ENCODE peak calls at places on chromosome 5, in five cellular contexts. W, G, T, J and O are unnamed samples.

GRCh38 chr5:111929892-111930291 is 172.9 kb upstream of the NREP start:
- DNase-seq in W (peak), G (no peak), T (no peak), J (no peak), O (no peak)

GRCh38 chr5:139457241-139457640 is 5.3 kb downstream of the ECSCR start:
- DNase-seq in W (no peak), G (no peak), T (no peak), J (no peak), O (no peak)

GRCh38 chr5:126624534-126624933 is 23.8 kb downstream of the PHAX start:
- DNase-seq in W (peak), G (no peak), T (no peak), J (no peak), O (no peak)

GRCh38 chr5:172768573-172769323 is 2.2 kb downstream of the DUSP1 start:
- DNase-seq in W (no peak), G (no peak), T (no peak), J (no peak), O (no peak)

GRCh38 chr5:135310328-135310989 is 88.6 kb downstream of the MACROH2A1 start:
- DNase-seq in W (peak), G (no peak), T (no peak), J (no peak), O (no peak)

GRCh38 chr5:139140631-139141071 is 57.5 kb downstream of the SIL1 start:
- DNase-seq in W (no peak), G (no peak), T (no peak), J (no peak), O (no peak)

GRCh38 chr5:176529824-176530195 is 7.4 kb downstream of the RNF44 start:
- DNase-seq in W (no peak), G (no peak), T (peak), J (no peak), O (no peak)

GRCh38 chr5:15683332-15683731 is 183.4 kb downstream of the FBXL7 start:
- DNase-seq in W (no peak), G (no peak), T (no peak), J (peak), O (peak)

GRCh38 chr5:40689442-40689841 is 9.7 kb downstream of the PTGER4 start:
- DNase-seq in W (peak), G (no peak), T (no peak), J (no peak), O (no peak)

GRCh38 chr5:150647275-150648251 is 7.1 kb downstream of the SYNPO start:
- DNase-seq in W (no peak), G (no peak), T (no peak), J (no peak), O (no peak)

GRCh38 chr5:71907001-71907564 is 188.0 kb downstream of the CARTPT start:
- DNase-seq in W (no peak), G (no peak), T (no peak), J (no peak), O (no peak)